ENCODE peak calls at places on chromosomes 12 and 14, in four cellular contexts. W is H1, G is RWPE1, X is adrenal gland. A is an unnamed sample.

GRCh38 chr14:105844047-105844630 is 317.8 kb downstream of the TMEM121 start:
- DNase-seq in X (no peak), G (no peak), W (no peak), A (no peak)

GRCh38 chr12:79344855-79345840 is 345.6 kb downstream of the PAWR start:
- DNase-seq in G (peak), W (no peak), X (peak), A (peak)

GRCh38 chr14:96145116-96145864 is 59.3 kb upstream of the BDKRB2 start:
- DNase-seq in X (no peak), W (peak), G (no peak), A (no peak)

GRCh38 chr14:33210304-33210703 is 271.6 kb downstream of the NPAS3 start:
- DNase-seq in X (peak), W (peak), G (peak), A (no peak)

GRCh38 chr14:105944632-105945610 is 418.5 kb downstream of the TMEM121 start:
- DNase-seq in G (peak), X (peak), W (peak), A (peak)

GRCh38 chr12:22781339-22781738 is 156.4 kb downstream of the ETNK1 start:
- DNase-seq in G (no peak), W (no peak), X (no peak), A (no peak)

GRCh38 chr12:3933074-3933818 is 60.0 kb upstream of the PARP11 start:
- DNase-seq in X (no peak), W (no peak), G (no peak), A (no peak)

GRCh38 chr12:98594050-98594853 is 766 bp downstream of the SLC25A3 start:
- DNase-seq in G (no peak), X (peak), W (peak), A (peak)

GRCh38 chr12:102910137-102910536 is 6.9 kb downstream of the PAH start:
- DNase-seq in G (no peak), X (no peak), W (no peak), A (no peak)

GRCh38 chr12:71947645-71948105 is 9.0 kb downstream of the TPH2 start:
- DNase-seq in W (peak), G (peak), X (no peak), A (no peak)

GRCh38 chr12:104372048-104372720 is 68.6 kb downstream of the EID3 start:
- DNase-seq in W (peak), X (no peak), G (no peak), A (no peak)

GRCh38 chr14:58216544-58216943 is 16.6 kb downstream of the ACTR10 start:
- DNase-seq in W (no peak), X (no peak), G (no peak), A (no peak)

GRCh38 chr14:53432378-53432802 is 279.3 kb upstream of the DDHD1 start:
- DNase-seq in G (peak), W (peak), X (peak), A (no peak)

GRCh38 chr14:62428429-62429203 is 616.6 kb downstream of the KCNH5 start:
- DNase-seq in W (no peak), X (no peak), G (peak), A (no peak)

GRCh38 chr14:74510211-74510931 is 16.8 kb downstream of the ISCA2 start:
- DNase-seq in X (no peak), G (no peak), W (no peak), A (no peak)

GRCh38 chr14:30706704-30707103 is 84.6 kb downstream of the SCFD1 start:
- DNase-seq in W (no peak), G (no peak), X (no peak), A (no peak)

GRCh38 chr14:56998728-56999127 is 188.4 kb upstream of the OTX2 start:
- DNase-seq in X (no peak), G (no peak), W (no peak), A (no peak)

GRCh38 chr12:75964150-75964549 is 67.4 kb downstream of the PHLDA1 start:
- DNase-seq in X (peak), W (no peak), G (no peak), A (peak)

GRCh38 chr12:123094349-123095073 is 56.4 kb downstream of the PITPNM2 start:
- DNase-seq in G (peak), W (no peak), X (peak), A (peak)

GRCh38 chr14:103332143-103332919 is 1.7 kb upstream of the EIF5 start:
- DNase-seq in X (no peak), W (no peak), G (no peak), A (peak)

GRCh38 chr14:50432131-50432530 is 35.5 kb upstream of the CDKL1 start:
- DNase-seq in G (no peak), X (no peak), W (no peak), A (no peak)

GRCh38 chr14:53355581-53356112 is 202.5 kb upstream of the DDHD1 start:
- DNase-seq in G (peak), X (no peak), W (peak), A (no peak)

GRCh38 chr12:120849765-120850164 is 54.4 kb downstream of the SPPL3 start:
- DNase-seq in W (no peak), X (no peak), G (peak), A (no peak)

GRCh38 chr12:6345319-6346071 is 3.6 kb upstream of the TNFRSF1A start:
- DNase-seq in W (no peak), G (peak), X (peak), A (no peak)

GRCh38 chr14:64541261-64541970 is 875 bp downstream of the HSPA2 start:
- DNase-seq in W (peak), X (no peak), G (no peak), A (peak)

GRCh38 chr14:81565441-81566290 is 32.0 kb upstream of the SEL1L start:
- DNase-seq in X (peak), W (no peak), G (peak), A (peak)

GRCh38 chr12:91577586-91578539 is 395.2 kb upstream of the DCN start:
- DNase-seq in X (no peak), W (no peak), G (peak), A (no peak)

GRCh38 chr12:65720739-65721138 is 103.5 kb upstream of the HMGA2 start:
- DNase-seq in W (no peak), X (no peak), G (no peak), A (no peak)

GRCh38 chr12:95738024-95738611 is 52.4 kb downstream of the NTN4 start:
- DNase-seq in X (no peak), W (no peak), G (no peak), A (no peak)

GRCh38 chr12:122080149-122081107 is 1.9 kb downstream of the MLXIP start:
- DNase-seq in X (peak), G (peak), W (no peak), A (peak)

GRCh38 chr12:20524113-20524512 is 155.8 kb downstream of the PDE3A start:
- DNase-seq in W (no peak), G (no peak), X (no peak), A (no peak)

GRCh38 chr12:114286145-114286544 is 119.8 kb downstream of the TBX5 start:
- DNase-seq in G (no peak), W (no peak), X (no peak), A (no peak)

GRCh38 chr14:102421366-102422057 is 58.8 kb downstream of the TECPR2 start:
- DNase-seq in G (no peak), X (no peak), W (no peak), A (peak)

GRCh38 chr12:57133013-57133569 is 4.8 kb downstream of the LRP1 start:
- DNase-seq in W (no peak), G (no peak), X (no peak), A (no peak)

GRCh38 chr12:57135487-57135886 is 7.2 kb downstream of the LRP1 start:
- DNase-seq in G (no peak), X (no peak), W (no peak), A (no peak)

GRCh38 chr12:57131896-57132744 is 3.8 kb downstream of the LRP1 start:
- DNase-seq in G (no peak), W (no peak), X (no peak), A (no peak)

GRCh38 chr12:57134949-57135348 is 6.7 kb downstream of the LRP1 start:
- DNase-seq in X (no peak), G (no peak), W (no peak), A (no peak)

GRCh38 chr12:57133916-57134315 is 5.6 kb downstream of the LRP1 start:
- DNase-seq in X (no peak), W (no peak), G (no peak), A (no peak)
- H3K27ac ChIP-seq in X (no peak), W (no peak), G (peak), A (peak)

GRCh38 chr14:79369359-79370332 is 841.7 kb downstream of the DIO2 start:
- DNase-seq in X (peak), G (peak), W (no peak), A (no peak)
- H3K27ac ChIP-seq in X (no peak), G (no peak), W (no peak), A (no peak)

DNA sequence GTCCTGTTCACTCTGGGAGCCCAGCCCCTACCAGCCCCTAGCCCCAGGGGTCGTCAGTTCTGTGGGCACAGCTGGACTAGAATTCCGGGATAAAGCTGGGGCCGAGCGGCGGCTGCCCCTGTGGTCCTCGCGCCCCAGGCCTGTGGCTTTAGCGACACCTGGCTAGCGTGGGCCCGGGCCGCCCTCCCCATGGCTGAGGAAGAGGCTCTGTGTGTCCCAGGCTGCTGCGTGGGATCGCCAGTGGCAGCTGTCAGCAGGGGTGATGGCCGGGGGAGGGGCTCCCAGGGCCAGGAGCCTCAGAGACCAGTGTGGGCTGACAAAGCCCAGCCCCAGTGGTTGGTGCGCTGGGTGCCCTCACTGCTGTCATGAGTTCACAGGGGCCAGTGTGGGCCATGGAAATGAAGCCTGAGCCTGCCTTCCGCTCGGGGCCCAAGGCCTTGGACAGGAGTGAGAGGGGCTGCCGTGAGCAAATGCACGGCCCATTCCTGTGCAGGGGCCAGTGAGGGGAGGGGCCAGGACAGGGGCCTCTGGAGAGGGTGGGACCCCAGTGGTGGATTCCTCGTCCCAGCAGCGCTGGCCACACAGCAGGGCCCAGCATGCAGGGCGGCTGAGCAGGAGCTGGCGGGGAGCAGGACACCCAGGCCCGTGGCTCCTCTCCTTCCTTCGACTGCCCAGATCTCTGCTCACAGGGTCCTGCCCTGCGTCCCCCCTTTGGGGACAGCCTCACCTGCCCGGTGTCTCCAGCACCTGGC is 11.4 kb downstream of the FBRSL1 start:
- DNase-seq in X (no peak), G (no peak), W (no peak), A (no peak)
- H3K27ac ChIP-seq in X (no peak), G (peak), W (no peak), A (no peak)

GRCh38 chr12:966715-967114 is 17.2 kb upstream of the RAD52 start:
- DNase-seq in W (no peak), X (no peak), G (no peak), A (no peak)

GRCh38 chr12:969821-970220 is 20.3 kb upstream of the RAD52 start:
- DNase-seq in G (no peak), W (no peak), X (no peak), A (no peak)

GRCh38 chr12:971991-972390 is 19.0 kb upstream of the ERC1 start:
- DNase-seq in X (no peak), G (no peak), W (no peak), A (no peak)

GRCh38 chr12:967641-968040 is 18.1 kb upstream of the RAD52 start:
- DNase-seq in W (no peak), G (no peak), X (no peak), A (no peak)

DNA sequence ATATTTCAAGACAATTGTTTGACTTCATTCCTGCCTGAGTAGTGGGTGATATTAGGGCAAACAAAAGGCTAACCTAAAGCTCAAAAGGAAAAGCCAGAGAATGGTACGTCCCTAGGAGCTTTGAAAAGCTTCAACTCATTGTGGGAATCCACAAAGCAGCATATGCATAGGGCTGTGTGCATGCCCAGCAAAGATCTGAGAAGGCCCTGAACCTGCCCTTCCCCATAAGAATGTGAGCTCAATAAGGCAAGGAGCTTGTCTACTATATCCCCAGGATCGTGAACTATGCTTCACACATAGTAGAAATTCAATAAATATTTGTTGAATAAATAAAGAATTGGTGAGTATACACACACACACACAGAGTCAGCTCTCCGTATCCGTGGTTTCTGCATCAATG is 19.1 kb upstream of the RAD52 start:
- DNase-seq in W (no peak), X (no peak), G (no peak), A (no peak)
- H3K27ac ChIP-seq in W (no peak), X (no peak), G (no peak), A (no peak)

DNA sequence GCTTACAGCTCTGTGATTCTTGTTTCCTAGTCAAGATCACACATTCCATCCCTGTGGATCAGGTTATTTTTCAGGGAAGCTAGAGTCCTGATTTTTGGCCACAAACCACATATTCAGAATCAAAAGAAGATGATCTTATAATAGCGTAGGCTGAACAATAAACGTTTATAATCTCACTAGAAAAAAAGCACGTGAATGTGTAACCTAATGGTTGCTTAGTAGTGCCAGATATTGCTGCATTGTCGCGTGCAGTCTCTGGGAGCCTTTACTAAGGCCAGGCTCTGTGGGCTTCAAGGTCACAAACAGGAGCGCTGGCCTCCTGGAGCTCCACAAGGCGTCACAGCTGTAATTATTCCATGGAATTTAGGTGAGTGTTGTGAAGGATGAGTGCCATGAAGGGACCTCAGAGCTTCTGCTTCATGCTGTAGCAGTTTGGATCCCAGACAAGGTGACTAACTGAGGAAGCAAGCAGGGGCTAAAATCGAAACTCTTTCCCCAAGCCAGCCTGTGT is 17.4 kb downstream of the CDKN1B start:
- DNase-seq in X (peak), W (no peak), G (no peak), A (peak)
- H3K27ac ChIP-seq in X (peak), W (no peak), G (no peak), A (peak)

A was measured in testis.